ENCODE peak calls at places on chromosomes 13 and 19, in five cellular contexts. One of them, this sample, is unnamed. For H3K36me3 and H3K4me1, the result is how much of the 10 kb centered on the place peaks cover.

GRCh38 chr13:75931116-75931515 is 295.0 kb downstream of the LMO7 start:
- DNase-seq in pancreas: no peak
- DNase-seq in CD8-positive, alpha-beta memory T cell: no peak
- DNase-seq in heart right ventricle: no peak
- DNase-seq in esophagus squamous epithelium: no peak
- DNase-seq in this sample: no peak

GRCh38 chr13:46632171-46632570 is 79.2 kb downstream of the LRCH1 start:
- DNase-seq in pancreas: no peak
- DNase-seq in CD8-positive, alpha-beta memory T cell: no peak
- DNase-seq in heart right ventricle: no peak
- DNase-seq in esophagus squamous epithelium: no peak
- DNase-seq in this sample: no peak

GRCh38 chr13:105048685-105049084 is 1486.8 kb downstream of the EFNB2 start:
- DNase-seq in pancreas: no peak
- DNase-seq in CD8-positive, alpha-beta memory T cell: no peak
- DNase-seq in heart right ventricle: no peak
- DNase-seq in esophagus squamous epithelium: no peak
- DNase-seq in this sample: no peak

GRCh38 chr19:7211191-7211988 is 82.8 kb downstream of the INSR start:
- DNase-seq in pancreas: peak
- DNase-seq in CD8-positive, alpha-beta memory T cell: no peak
- DNase-seq in heart right ventricle: peak
- DNase-seq in esophagus squamous epithelium: no peak
- DNase-seq in this sample: no peak

GRCh38 chr19:44908074-44908835 is 2.7 kb downstream of the APOE start:
- DNase-seq in pancreas: no peak
- DNase-seq in CD8-positive, alpha-beta memory T cell: no peak
- DNase-seq in heart right ventricle: no peak
- DNase-seq in esophagus squamous epithelium: no peak
- DNase-seq in this sample: no peak

GRCh38 chr13:26678330-26678729 is 82.3 kb downstream of the GPR12 start:
- DNase-seq in pancreas: no peak
- DNase-seq in CD8-positive, alpha-beta memory T cell: no peak
- DNase-seq in heart right ventricle: no peak
- DNase-seq in esophagus squamous epithelium: no peak
- DNase-seq in this sample: no peak

GRCh38 chr19:6678690-6679109 is 8.7 kb upstream of the TNFSF14 start:
- DNase-seq in pancreas: no peak
- DNase-seq in CD8-positive, alpha-beta memory T cell: no peak
- DNase-seq in heart right ventricle: no peak
- DNase-seq in esophagus squamous epithelium: no peak
- DNase-seq in this sample: no peak

GRCh38 chr19:40510526-40511115 is 43.8 kb downstream of the SPTBN4 start:
- DNase-seq in pancreas: no peak
- DNase-seq in CD8-positive, alpha-beta memory T cell: no peak
- DNase-seq in heart right ventricle: no peak
- DNase-seq in esophagus squamous epithelium: no peak
- DNase-seq in this sample: no peak

GRCh38 chr13:94090773-94091172 is 388.7 kb downstream of the DCT start:
- DNase-seq in pancreas: no peak
- DNase-seq in CD8-positive, alpha-beta memory T cell: no peak
- DNase-seq in heart right ventricle: no peak
- DNase-seq in esophagus squamous epithelium: no peak
- DNase-seq in this sample: no peak

GRCh38 chr13:74158606-74159352 is 24.6 kb upstream of the KLF12 start:
- DNase-seq in pancreas: no peak
- DNase-seq in CD8-positive, alpha-beta memory T cell: no peak
- DNase-seq in heart right ventricle: no peak
- DNase-seq in esophagus squamous epithelium: no peak
- DNase-seq in this sample: no peak

GRCh38 chr19:43496960-43497359 is 7.6 kb downstream of the PHLDB3 start:
- DNase-seq in pancreas: no peak
- DNase-seq in CD8-positive, alpha-beta memory T cell: no peak
- DNase-seq in heart right ventricle: no peak
- DNase-seq in esophagus squamous epithelium: no peak
- DNase-seq in this sample: no peak

GRCh38 chr19:50518091-50519005 is 4.6 kb upstream of the ASPDH start:
- DNase-seq in pancreas: no peak
- DNase-seq in CD8-positive, alpha-beta memory T cell: no peak
- DNase-seq in heart right ventricle: no peak
- DNase-seq in esophagus squamous epithelium: no peak
- DNase-seq in this sample: no peak

GRCh38 chr13:98813993-98814392 is 61.5 kb upstream of the SLC15A1 start:
- DNase-seq in pancreas: no peak
- DNase-seq in CD8-positive, alpha-beta memory T cell: no peak
- DNase-seq in heart right ventricle: no peak
- DNase-seq in esophagus squamous epithelium: no peak
- DNase-seq in this sample: no peak

GRCh38 chr13:94950303-94950702 is 238.0 kb upstream of the SOX21 start:
- DNase-seq in pancreas: no peak
- DNase-seq in CD8-positive, alpha-beta memory T cell: no peak
- DNase-seq in heart right ventricle: no peak
- DNase-seq in esophagus squamous epithelium: no peak
- DNase-seq in this sample: no peak

GRCh38 chr19:41694196-41694595 is 6.1 kb upstream of the CEACAM7 start:
- DNase-seq in pancreas: no peak
- DNase-seq in CD8-positive, alpha-beta memory T cell: no peak
- DNase-seq in heart right ventricle: no peak
- DNase-seq in esophagus squamous epithelium: no peak
- DNase-seq in this sample: peak

GRCh38 chr13:113783966-113784644 is 25.1 kb downstream of the TMEM255B start:
- DNase-seq in pancreas: no peak
- DNase-seq in CD8-positive, alpha-beta memory T cell: no peak
- DNase-seq in heart right ventricle: no peak
- DNase-seq in esophagus squamous epithelium: no peak
- DNase-seq in this sample: no peak

GRCh38 chr19:47075179-47075811 is 26.9 kb upstream of the TMEM160 start:
- DNase-seq in pancreas: no peak
- DNase-seq in CD8-positive, alpha-beta memory T cell: no peak
- DNase-seq in heart right ventricle: no peak
- DNase-seq in esophagus squamous epithelium: no peak
- DNase-seq in this sample: no peak
- H3K36me3 ChIP-seq in pancreas: under half
- H3K36me3 ChIP-seq in CD8-positive, alpha-beta memory T cell: under half
- H3K36me3 ChIP-seq in heart right ventricle: under half
- H3K36me3 ChIP-seq in esophagus squamous epithelium: half or more
- H3K36me3 ChIP-seq in this sample: under half

DNA sequence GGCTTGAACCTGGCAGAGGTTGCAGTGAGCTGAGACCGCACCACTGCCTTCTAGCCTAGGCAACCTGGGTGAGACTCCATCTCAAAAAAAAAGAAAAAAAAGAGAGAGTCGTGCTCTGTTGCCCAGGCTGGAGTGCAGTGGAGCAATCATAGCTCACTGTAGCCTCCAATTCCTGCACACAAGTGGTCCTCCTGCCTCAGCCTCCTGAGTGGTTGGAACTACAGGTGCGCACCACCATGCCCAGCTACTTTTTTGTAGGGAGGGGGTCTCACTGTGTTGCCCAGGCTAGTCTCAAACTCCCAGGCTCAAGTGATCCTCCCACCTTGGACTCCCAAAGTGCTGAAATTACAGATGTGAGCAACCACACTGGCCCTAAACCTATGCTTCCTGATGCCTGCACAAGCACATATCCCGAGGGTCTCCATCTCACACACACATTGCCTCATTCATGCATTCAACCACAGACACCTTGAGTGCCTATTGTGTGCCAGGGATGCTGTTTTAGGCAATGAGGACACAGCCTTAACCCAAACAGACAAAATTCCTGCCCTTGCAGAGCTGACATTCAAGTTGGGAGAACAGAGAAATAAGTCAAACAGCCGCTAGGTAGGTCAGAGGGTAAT is 2.2 kb downstream of the ANGPTL6 start:
- DNase-seq in pancreas: no peak
- DNase-seq in CD8-positive, alpha-beta memory T cell: no peak
- DNase-seq in heart right ventricle: no peak
- DNase-seq in esophagus squamous epithelium: no peak
- DNase-seq in this sample: no peak
- H3K4me1 ChIP-seq in pancreas: under half
- H3K4me1 ChIP-seq in CD8-positive, alpha-beta memory T cell: half or more
- H3K4me1 ChIP-seq in heart right ventricle: under half
- H3K4me1 ChIP-seq in esophagus squamous epithelium: under half
- H3K4me1 ChIP-seq in this sample: under half

DNA sequence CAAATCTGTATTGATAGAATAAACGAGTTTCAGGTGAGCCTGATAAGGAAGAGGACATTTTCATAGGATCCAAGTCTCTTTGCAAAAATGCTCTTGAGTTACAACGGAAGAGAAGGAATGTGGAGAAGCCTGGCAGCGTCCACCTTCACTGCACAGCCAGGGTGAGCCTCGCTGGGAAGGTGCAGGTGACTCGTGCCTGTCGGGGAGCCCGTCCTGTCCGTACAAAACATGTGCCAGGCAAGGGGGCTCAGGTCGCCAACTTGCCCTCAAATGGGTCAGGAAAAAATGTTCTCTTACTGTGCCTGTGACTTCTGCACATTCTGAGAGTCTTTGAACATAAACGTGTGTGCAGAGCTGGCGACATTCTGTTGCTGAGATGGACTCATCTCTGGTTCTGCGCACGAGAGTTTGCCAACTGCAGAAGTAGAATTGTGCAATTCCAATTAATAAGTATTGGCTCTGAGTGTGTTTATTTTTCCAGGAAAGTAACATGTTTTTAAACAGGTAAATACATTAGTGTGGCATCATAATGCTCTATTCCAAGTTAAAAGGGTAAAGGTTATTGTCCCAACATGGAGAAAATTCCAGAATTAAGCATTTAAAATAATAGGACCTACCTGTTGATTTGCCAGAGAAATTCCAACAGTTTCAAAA is 28.6 kb downstream of the NAXD start:
- DNase-seq in pancreas: no peak
- DNase-seq in CD8-positive, alpha-beta memory T cell: no peak
- DNase-seq in heart right ventricle: no peak
- DNase-seq in esophagus squamous epithelium: no peak
- DNase-seq in this sample: peak
- H3K36me3 ChIP-seq in pancreas: under half
- H3K36me3 ChIP-seq in CD8-positive, alpha-beta memory T cell: under half
- H3K36me3 ChIP-seq in heart right ventricle: under half
- H3K36me3 ChIP-seq in esophagus squamous epithelium: under half
- H3K36me3 ChIP-seq in this sample: under half

GRCh38 chr19:29694669-29695627 is 20.1 kb downstream of the C19orf12 start:
- DNase-seq in pancreas: peak
- DNase-seq in CD8-positive, alpha-beta memory T cell: peak
- DNase-seq in heart right ventricle: peak
- DNase-seq in esophagus squamous epithelium: no peak
- DNase-seq in this sample: no peak

GRCh38 chr19:29687897-29688728 is 22.9 kb downstream of the PLEKHF1 start:
- DNase-seq in pancreas: no peak
- DNase-seq in CD8-positive, alpha-beta memory T cell: no peak
- DNase-seq in heart right ventricle: no peak
- DNase-seq in esophagus squamous epithelium: no peak
- DNase-seq in this sample: no peak

GRCh38 chr19:29687244-29687896 is 22.1 kb downstream of the PLEKHF1 start:
- DNase-seq in pancreas: no peak
- DNase-seq in CD8-positive, alpha-beta memory T cell: no peak
- DNase-seq in heart right ventricle: no peak
- DNase-seq in esophagus squamous epithelium: no peak
- DNase-seq in this sample: peak

GRCh38 chr19:29694166-29694565 is 20.9 kb downstream of the C19orf12 start:
- DNase-seq in pancreas: no peak
- DNase-seq in CD8-positive, alpha-beta memory T cell: no peak
- DNase-seq in heart right ventricle: no peak
- DNase-seq in esophagus squamous epithelium: no peak
- DNase-seq in this sample: no peak

DNA sequence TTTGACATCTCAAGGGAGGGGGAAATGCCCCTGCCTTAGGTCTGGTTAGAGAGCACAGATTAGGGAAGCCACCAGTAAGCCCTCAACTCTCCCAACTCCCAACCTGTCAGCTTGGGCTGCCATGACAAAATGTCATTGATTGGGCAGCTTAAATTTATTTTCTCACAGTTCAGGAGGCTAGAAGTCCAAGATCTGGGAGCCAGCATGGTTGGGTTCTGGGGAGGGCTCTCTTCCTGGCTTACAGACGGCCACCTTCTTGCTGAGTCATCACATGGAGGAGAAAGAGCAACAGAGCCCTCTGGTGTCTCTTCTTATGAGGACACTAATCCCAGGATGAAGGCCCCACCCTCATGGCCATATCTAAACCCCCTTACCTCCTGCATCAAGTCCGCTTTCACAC is 24.2 kb downstream of the C19orf12 start:
- DNase-seq in pancreas: no peak
- DNase-seq in CD8-positive, alpha-beta memory T cell: peak
- DNase-seq in heart right ventricle: no peak
- DNase-seq in esophagus squamous epithelium: no peak
- DNase-seq in this sample: no peak
- H3K4me1 ChIP-seq in pancreas: under half
- H3K4me1 ChIP-seq in CD8-positive, alpha-beta memory T cell: under half
- H3K4me1 ChIP-seq in heart right ventricle: under half
- H3K4me1 ChIP-seq in esophagus squamous epithelium: under half
- H3K4me1 ChIP-seq in this sample: under half

GRCh38 chr19:12949363-12950284 is 4.0 kb downstream of the RAD23A start:
- DNase-seq in pancreas: no peak
- DNase-seq in CD8-positive, alpha-beta memory T cell: no peak
- DNase-seq in heart right ventricle: no peak
- DNase-seq in esophagus squamous epithelium: no peak
- DNase-seq in this sample: no peak

GRCh38 chr19:12945479-12946091 is at the start of gene RAD23A:
- DNase-seq in pancreas: peak
- DNase-seq in CD8-positive, alpha-beta memory T cell: peak
- DNase-seq in heart right ventricle: peak
- DNase-seq in esophagus squamous epithelium: peak
- DNase-seq in this sample: peak

GRCh38 chr19:12946092-12946845 is 607 bp downstream of the RAD23A start:
- DNase-seq in pancreas: peak
- DNase-seq in CD8-positive, alpha-beta memory T cell: no peak
- DNase-seq in heart right ventricle: peak
- DNase-seq in esophagus squamous epithelium: no peak
- DNase-seq in this sample: no peak

GRCh38 chr19:12948597-12949362 is 3.1 kb downstream of the RAD23A start:
- DNase-seq in pancreas: no peak
- DNase-seq in CD8-positive, alpha-beta memory T cell: no peak
- DNase-seq in heart right ventricle: no peak
- DNase-seq in esophagus squamous epithelium: no peak
- DNase-seq in this sample: no peak

GRCh38 chr19:12947702-12948596 is 2.3 kb downstream of the RAD23A start:
- DNase-seq in pancreas: peak
- DNase-seq in CD8-positive, alpha-beta memory T cell: no peak
- DNase-seq in heart right ventricle: no peak
- DNase-seq in esophagus squamous epithelium: no peak
- DNase-seq in this sample: no peak
- H3K36me3 ChIP-seq in pancreas: under half
- H3K36me3 ChIP-seq in CD8-positive, alpha-beta memory T cell: half or more
- H3K36me3 ChIP-seq in heart right ventricle: under half
- H3K36me3 ChIP-seq in esophagus squamous epithelium: half or more
- H3K36me3 ChIP-seq in this sample: half or more